ENCODE peak calls at places on chromosomes 13 and 19, in five cellular contexts. One of them, this sample, is unnamed.
A peak's percentile ranks its signal among the peaks of the same experiment; 100 is the strongest.

GRCh38 chr13:100269837-100270236 is 180.9 kb downstream of the PCCA start:
- DNase-seq in neuronal stem cell: no peak
- DNase-seq in trophoblast cell: no peak
- DNase-seq in mesenchymal stem cell: peak; percentile 51
- DNase-seq in H1: no peak
- DNase-seq in this sample: no peak

GRCh38 chr13:103130681-103131210 is 64.5 kb upstream of the SLC10A2 start:
- DNase-seq in trophoblast cell: no peak
- DNase-seq in mesenchymal stem cell: no peak
- DNase-seq in neuronal stem cell: no peak
- DNase-seq in H1: no peak
- DNase-seq in this sample: no peak

GRCh38 chr19:50877338-50877737 is 4.1 kb downstream of the KLK2 start:
- DNase-seq in trophoblast cell: no peak
- DNase-seq in mesenchymal stem cell: no peak
- DNase-seq in H1: no peak
- DNase-seq in neuronal stem cell: no peak
- DNase-seq in this sample: peak; percentile 59

GRCh38 chr19:10404888-10405808 is 1.8 kb upstream of the CDC37 start:
- DNase-seq in neuronal stem cell: no peak
- DNase-seq in trophoblast cell: no peak
- DNase-seq in H1: no peak
- DNase-seq in mesenchymal stem cell: no peak
- DNase-seq in this sample: no peak

GRCh38 chr13:46639033-46639981 is 86.3 kb downstream of the LRCH1 start:
- DNase-seq in mesenchymal stem cell: peak; percentile 72
- DNase-seq in neuronal stem cell: no peak
- DNase-seq in H1: no peak
- DNase-seq in trophoblast cell: no peak
- DNase-seq in this sample: no peak

GRCh38 chr19:43784981-43785808 is 4.4 kb upstream of the KCNN4 start:
- DNase-seq in neuronal stem cell: peak; percentile 59
- DNase-seq in H1: no peak
- DNase-seq in mesenchymal stem cell: peak; percentile 79
- DNase-seq in trophoblast cell: peak; percentile 92
- DNase-seq in this sample: peak; percentile 73

GRCh38 chr19:44785993-44786392 is 8.3 kb downstream of the CBLC start:
- DNase-seq in mesenchymal stem cell: no peak
- DNase-seq in neuronal stem cell: no peak
- DNase-seq in trophoblast cell: peak; percentile 58
- DNase-seq in H1: no peak
- DNase-seq in this sample: no peak

GRCh38 chr13:24288870-24289269 is 20.5 kb upstream of the C1QTNF9 start:
- DNase-seq in mesenchymal stem cell: peak; percentile 31
- DNase-seq in neuronal stem cell: no peak
- DNase-seq in trophoblast cell: peak; percentile 51
- DNase-seq in H1: no peak
- DNase-seq in this sample: no peak

GRCh38 chr13:95275322-95276118 is 25.7 kb downstream of the ABCC4 start:
- DNase-seq in neuronal stem cell: no peak
- DNase-seq in H1: no peak
- DNase-seq in trophoblast cell: peak; percentile 17
- DNase-seq in mesenchymal stem cell: peak; percentile 73
- DNase-seq in this sample: no peak

GRCh38 chr13:29817604-29818378 is 32.6 kb downstream of the UBL3 start:
- DNase-seq in neuronal stem cell: no peak
- DNase-seq in trophoblast cell: no peak
- DNase-seq in H1: no peak
- DNase-seq in mesenchymal stem cell: peak; percentile 23
- DNase-seq in this sample: no peak

GRCh38 chr19:35442091-35442490 is 6.0 kb upstream of the FFAR2 start:
- DNase-seq in neuronal stem cell: no peak
- DNase-seq in mesenchymal stem cell: peak; percentile 31
- DNase-seq in trophoblast cell: peak; percentile 54
- DNase-seq in H1: no peak
- DNase-seq in this sample: no peak

GRCh38 chr13:51818771-51819511 is 15.0 kb upstream of the DHRS12 start:
- DNase-seq in H1: no peak
- DNase-seq in neuronal stem cell: no peak
- DNase-seq in mesenchymal stem cell: peak; percentile 12
- DNase-seq in trophoblast cell: peak; percentile 13
- DNase-seq in this sample: no peak

GRCh38 chr13:42330991-42331390 is 59.0 kb downstream of the AKAP11 start:
- DNase-seq in neuronal stem cell: no peak
- DNase-seq in H1: no peak
- DNase-seq in trophoblast cell: no peak
- DNase-seq in mesenchymal stem cell: no peak
- DNase-seq in this sample: no peak

GRCh38 chr13:26342898-26343297 is 89.0 kb downstream of the CDK8 start:
- DNase-seq in neuronal stem cell: no peak
- DNase-seq in mesenchymal stem cell: no peak
- DNase-seq in trophoblast cell: no peak
- DNase-seq in H1: no peak
- DNase-seq in this sample: no peak

GRCh38 chr13:73776137-73776785 is 357.9 kb downstream of the KLF12 start:
- DNase-seq in H1: no peak
- DNase-seq in mesenchymal stem cell: no peak
- DNase-seq in neuronal stem cell: no peak
- DNase-seq in trophoblast cell: no peak
- DNase-seq in this sample: no peak

GRCh38 chr19:52935434-52935833 is 12.2 kb upstream of the ZNF888 start:
- DNase-seq in neuronal stem cell: no peak
- DNase-seq in H1: no peak
- DNase-seq in mesenchymal stem cell: peak; percentile 62
- DNase-seq in trophoblast cell: peak; percentile 46
- DNase-seq in this sample: no peak

GRCh38 chr19:49196527-49197240 is 39.1 kb downstream of the TRPM4 start:
- DNase-seq in mesenchymal stem cell: no peak
- DNase-seq in neuronal stem cell: no peak
- DNase-seq in H1: no peak
- DNase-seq in trophoblast cell: no peak
- DNase-seq in this sample: no peak

GRCh38 chr13:49388256-49388655 is 55.6 kb downstream of the CAB39L start:
- DNase-seq in neuronal stem cell: no peak
- DNase-seq in H1: no peak
- DNase-seq in trophoblast cell: no peak
- DNase-seq in mesenchymal stem cell: no peak
- DNase-seq in this sample: no peak

GRCh38 chr13:75432045-75432444 is 49.9 kb downstream of the TBC1D4 start:
- DNase-seq in trophoblast cell: no peak
- DNase-seq in mesenchymal stem cell: peak; percentile 47
- DNase-seq in neuronal stem cell: no peak
- DNase-seq in H1: no peak
- DNase-seq in this sample: no peak

GRCh38 chr13:47326061-47326460 is 429.2 kb upstream of the HTR2A start:
- DNase-seq in neuronal stem cell: no peak
- DNase-seq in trophoblast cell: no peak
- DNase-seq in H1: no peak
- DNase-seq in mesenchymal stem cell: peak; percentile 36
- DNase-seq in this sample: no peak

GRCh38 chr13:110925023-110925608 is 10.2 kb upstream of the ANKRD10 start:
- DNase-seq in neuronal stem cell: no peak
- DNase-seq in H1: no peak
- DNase-seq in mesenchymal stem cell: no peak
- DNase-seq in trophoblast cell: peak; percentile 4
- DNase-seq in this sample: peak; percentile 60

GRCh38 chr13:113519556-113519955 is 29.0 kb upstream of the DCUN1D2 start:
- DNase-seq in H1: no peak
- DNase-seq in mesenchymal stem cell: no peak
- DNase-seq in neuronal stem cell: no peak
- DNase-seq in trophoblast cell: no peak
- DNase-seq in this sample: no peak

GRCh38 chr13:113124211-113125025 is 1.8 kb downstream of the F10 start:
- DNase-seq in H1: no peak
- DNase-seq in neuronal stem cell: no peak
- DNase-seq in trophoblast cell: no peak
- DNase-seq in mesenchymal stem cell: no peak
- DNase-seq in this sample: no peak

GRCh38 chr19:33349319-33350289 is 23.9 kb upstream of the CEBPG start:
- DNase-seq in mesenchymal stem cell: no peak
- DNase-seq in neuronal stem cell: no peak
- DNase-seq in H1: no peak
- DNase-seq in trophoblast cell: no peak
- DNase-seq in this sample: no peak

GRCh38 chr13:110422913-110423688 is 116.0 kb downstream of the COL4A2 start:
- DNase-seq in trophoblast cell: peak; percentile 42
- DNase-seq in mesenchymal stem cell: peak; percentile 36
- DNase-seq in H1: no peak
- DNase-seq in neuronal stem cell: no peak
- DNase-seq in this sample: no peak

GRCh38 chr19:57830071-57830602 is at the start of gene ZNF587B:
- DNase-seq in mesenchymal stem cell: peak; percentile 88
- DNase-seq in trophoblast cell: peak; percentile 99
- DNase-seq in H1: peak; percentile 77
- DNase-seq in neuronal stem cell: peak; percentile 85
- DNase-seq in this sample: peak; percentile 96

GRCh38 chr13:38590230-38590629 is 96.6 kb upstream of the FREM2 start:
- DNase-seq in neuronal stem cell: no peak
- DNase-seq in mesenchymal stem cell: no peak
- DNase-seq in trophoblast cell: no peak
- DNase-seq in H1: no peak
- DNase-seq in this sample: no peak

GRCh38 chr13:84563611-84564010 is 681.3 kb upstream of the SLITRK1 start:
- DNase-seq in mesenchymal stem cell: no peak
- DNase-seq in neuronal stem cell: no peak
- DNase-seq in trophoblast cell: no peak
- DNase-seq in H1: no peak
- DNase-seq in this sample: no peak

GRCh38 chr19:1079566-1080111 is 12.7 kb downstream of the ARHGAP45 start:
- DNase-seq in H1: no peak
- DNase-seq in trophoblast cell: no peak
- DNase-seq in mesenchymal stem cell: no peak
- DNase-seq in neuronal stem cell: no peak
- DNase-seq in this sample: peak; percentile 59

GRCh38 chr13:87893186-87893585 is 222.0 kb downstream of the SLITRK5 start:
- DNase-seq in trophoblast cell: no peak
- DNase-seq in neuronal stem cell: no peak
- DNase-seq in mesenchymal stem cell: no peak
- DNase-seq in H1: no peak
- DNase-seq in this sample: no peak

GRCh38 chr13:48976677-48977625 is 1.2 kb downstream of the FNDC3A start:
- DNase-seq in neuronal stem cell: no peak
- DNase-seq in mesenchymal stem cell: peak; percentile 40
- DNase-seq in H1: no peak
- DNase-seq in trophoblast cell: peak; percentile 93
- DNase-seq in this sample: no peak

GRCh38 chr13:33271759-33272158 is 13.8 kb downstream of the STARD13 start:
- DNase-seq in mesenchymal stem cell: no peak
- DNase-seq in neuronal stem cell: no peak
- DNase-seq in H1: no peak
- DNase-seq in trophoblast cell: no peak
- DNase-seq in this sample: no peak
- H4K8ac ChIP-seq in mesenchymal stem cell: peak overlapping the region; percentile 83
- H4K8ac ChIP-seq in neuronal stem cell: no peak overlapping the region
- H4K8ac ChIP-seq in H1: no peak overlapping the region
- H4K8ac ChIP-seq in trophoblast cell: no peak overlapping the region
- H4K8ac ChIP-seq in this sample: no peak overlapping the region

GRCh38 chr19:29483944-29484581 is 41.7 kb upstream of the VSTM2B start:
- DNase-seq in mesenchymal stem cell: no peak
- DNase-seq in H1: no peak
- DNase-seq in trophoblast cell: no peak
- DNase-seq in neuronal stem cell: no peak
- DNase-seq in this sample: peak; percentile 39

GRCh38 chr19:29487432-29487831 is 38.4 kb upstream of the VSTM2B start:
- DNase-seq in mesenchymal stem cell: no peak
- DNase-seq in trophoblast cell: no peak
- DNase-seq in H1: no peak
- DNase-seq in neuronal stem cell: no peak
- DNase-seq in this sample: no peak

GRCh38 chr19:29483641-29483920 is 42.2 kb upstream of the VSTM2B start:
- DNase-seq in H1: no peak
- DNase-seq in neuronal stem cell: no peak
- DNase-seq in mesenchymal stem cell: no peak
- DNase-seq in trophoblast cell: no peak
- DNase-seq in this sample: peak; percentile 5

GRCh38 chr19:29484876-29485275 is 40.9 kb upstream of the VSTM2B start:
- DNase-seq in H1: no peak
- DNase-seq in trophoblast cell: no peak
- DNase-seq in neuronal stem cell: no peak
- DNase-seq in mesenchymal stem cell: no peak
- DNase-seq in this sample: peak; percentile 5

GRCh38 chr19:29485293-29485692 is 40.5 kb upstream of the VSTM2B start:
- DNase-seq in H1: no peak
- DNase-seq in mesenchymal stem cell: no peak
- DNase-seq in trophoblast cell: no peak
- DNase-seq in neuronal stem cell: no peak
- DNase-seq in this sample: peak; percentile 23
- H2BK12ac ChIP-seq in H1: no peak overlapping the region
- H2BK12ac ChIP-seq in mesenchymal stem cell: no peak overlapping the region
- H2BK12ac ChIP-seq in trophoblast cell: no peak overlapping the region
- H2BK12ac ChIP-seq in neuronal stem cell: no peak overlapping the region
- H2BK12ac ChIP-seq in this sample: no peak overlapping the region

DNA sequence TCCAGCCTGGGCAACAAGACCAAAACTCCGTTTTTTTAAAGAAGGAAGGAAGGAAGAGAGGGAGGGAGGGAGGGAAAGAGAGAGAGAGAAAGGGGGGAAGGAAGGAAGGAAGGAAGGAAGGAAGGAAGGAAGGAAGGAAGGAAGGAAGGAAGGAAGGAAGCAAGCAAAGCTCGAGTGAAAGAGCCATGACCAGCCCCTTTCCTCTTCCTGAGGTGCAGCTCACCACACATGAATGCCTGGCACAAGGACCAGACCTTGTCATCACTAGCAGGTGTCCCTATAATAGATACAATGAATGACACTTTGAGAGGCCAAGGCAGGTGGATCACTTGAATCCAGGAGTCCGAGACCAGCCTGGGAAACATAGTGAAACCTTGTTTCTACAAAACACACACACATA is 31.0 kb downstream of the SPRY2 start:
- DNase-seq in neuronal stem cell: no peak
- DNase-seq in H1: no peak
- DNase-seq in mesenchymal stem cell: no peak
- DNase-seq in trophoblast cell: no peak
- DNase-seq in this sample: no peak
- H4K8ac ChIP-seq in neuronal stem cell: no peak overlapping the region
- H4K8ac ChIP-seq in H1: no peak overlapping the region
- H4K8ac ChIP-seq in mesenchymal stem cell: peak overlapping the region; percentile 42
- H4K8ac ChIP-seq in trophoblast cell: no peak overlapping the region
- H4K8ac ChIP-seq in this sample: no peak overlapping the region

DNA sequence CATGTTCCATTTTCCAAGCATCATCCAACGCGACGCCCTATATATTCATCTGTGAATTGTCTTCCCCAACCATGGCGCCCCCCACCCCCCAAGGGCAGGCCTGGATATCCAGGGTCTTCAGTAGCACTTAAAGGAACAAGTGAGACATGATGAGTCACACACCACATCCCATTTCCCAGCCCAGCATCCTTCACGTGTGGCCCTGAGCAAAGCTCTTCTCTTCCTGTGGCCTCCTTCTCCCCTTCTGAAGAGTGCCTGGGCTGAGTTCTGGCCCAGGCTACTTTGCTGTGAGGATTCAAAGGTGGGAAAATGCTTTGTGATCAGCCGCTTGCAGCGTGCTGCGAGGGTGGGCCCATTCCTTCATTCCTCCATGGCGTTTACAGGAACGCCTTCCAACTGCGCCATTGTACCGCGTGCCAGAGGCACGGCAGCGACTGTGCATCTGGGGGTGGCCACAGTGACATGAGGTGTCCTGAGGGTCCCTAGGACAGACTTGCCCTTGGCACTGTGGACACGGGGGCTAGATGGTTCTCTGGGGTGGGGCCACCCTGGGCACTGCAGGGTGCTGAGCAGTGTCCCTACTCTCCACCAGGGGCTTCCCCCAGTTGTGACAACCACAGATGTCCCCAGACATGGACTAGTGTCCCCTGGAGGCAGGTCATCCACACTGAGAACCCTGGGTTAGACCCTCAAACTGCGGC is 11.7 kb downstream of the PLIN4 start:
- DNase-seq in trophoblast cell: peak; percentile 4
- DNase-seq in mesenchymal stem cell: peak; percentile 79
- DNase-seq in H1: no peak
- DNase-seq in neuronal stem cell: no peak
- DNase-seq in this sample: no peak
- H2BK12ac ChIP-seq in trophoblast cell: no peak overlapping the region
- H2BK12ac ChIP-seq in mesenchymal stem cell: peak overlapping the region; percentile 37
- H2BK12ac ChIP-seq in H1: no peak overlapping the region
- H2BK12ac ChIP-seq in neuronal stem cell: peak overlapping the region; percentile 41
- H2BK12ac ChIP-seq in this sample: no peak overlapping the region